ENCODE peak calls at places on chromosomes 16 and 17, in seven cellular contexts. A, R, N, X, T, Z and C are unnamed samples.

GRCh38 chr17:62062936-62063335 is 2.1 kb downstream of the MED13 start:
- DNase-seq in A (no peak), R (no peak), N (no peak), X (no peak), T (no peak), Z (no peak), C (no peak)

GRCh38 chr17:44653954-44654353 is 2.3 kb upstream of the MEIOC start:
- DNase-seq in A (no peak), R (no peak), N (no peak), X (no peak), T (no peak), Z (no peak), C (no peak)

GRCh38 chr16:65618335-65618734 is 496.5 kb upstream of the CDH11 start:
- DNase-seq in A (no peak), R (no peak), N (no peak), X (no peak), T (no peak), Z (no peak), C (no peak)

GRCh38 chr17:39774043-39774442 is 36.3 kb downstream of the GRB7 start:
- DNase-seq in A (no peak), R (no peak), N (peak), X (no peak), T (no peak), Z (no peak), C (no peak)

GRCh38 chr17:65472602-65473001 is 88.8 kb downstream of the AXIN2 start:
- DNase-seq in A (no peak), R (no peak), N (no peak), X (no peak), T (no peak), Z (peak), C (no peak)

GRCh38 chr17:10022416-10022815 is 117.3 kb upstream of the RCVRN start:
- DNase-seq in A (peak), R (no peak), N (no peak), X (peak), T (no peak), Z (no peak), C (no peak)

GRCh38 chr17:41367426-41368075 is 2.1 kb downstream of the KRT33B start:
- DNase-seq in A (no peak), R (no peak), N (peak), X (no peak), T (no peak), Z (peak), C (no peak)

GRCh38 chr16:54325616-54326265 is 39.2 kb upstream of the IRX3 start:
- DNase-seq in A (no peak), R (no peak), N (no peak), X (no peak), T (no peak), Z (no peak), C (no peak)

GRCh38 chr17:17545031-17545820 is 46.3 kb downstream of the PEMT start:
- DNase-seq in A (no peak), R (no peak), N (no peak), X (no peak), T (no peak), Z (peak), C (no peak)

GRCh38 chr16:30838876-30839471 is 52.0 kb upstream of the ZNF629 start:
- DNase-seq in A (no peak), R (no peak), N (no peak), X (no peak), T (no peak), Z (no peak), C (no peak)

GRCh38 chr16:67666032-67666537 is 465 bp downstream of the ENKD1 start:
- DNase-seq in A (no peak), R (no peak), N (no peak), X (peak), T (peak), Z (no peak), C (no peak)

GRCh38 chr17:29593546-29594440 is 861 bp downstream of the ANKRD13B start:
- DNase-seq in A (no peak), R (no peak), N (no peak), X (peak), T (peak), Z (no peak), C (no peak)

GRCh38 chr17:18219016-18219415 is 6.4 kb upstream of the LLGL1 start:
- DNase-seq in A (no peak), R (no peak), N (no peak), X (no peak), T (no peak), Z (peak), C (no peak)

GRCh38 chr16:20910781-20911321 is 10.3 kb downstream of the LYRM1 start:
- DNase-seq in A (no peak), R (no peak), N (peak), X (no peak), T (no peak), Z (peak), C (no peak)

GRCh38 chr17:17120294-17120693 is 78.0 kb downstream of the MPRIP start:
- DNase-seq in A (no peak), R (no peak), N (no peak), X (no peak), T (no peak), Z (no peak), C (no peak)

GRCh38 chr16:67477960-67478554 is 2.9 kb downstream of the ATP6V0D1 start:
- DNase-seq in A (no peak), R (no peak), N (peak), X (no peak), T (no peak), Z (no peak), C (no peak)

GRCh38 chr17:80030730-80031410 is 4.8 kb downstream of the TBC1D16 start:
- DNase-seq in A (no peak), R (no peak), N (peak), X (no peak), T (no peak), Z (no peak), C (no peak)

GRCh38 chr17:37519241-37519985 is 29.7 kb downstream of the DUSP14 start:
- DNase-seq in A (no peak), R (no peak), N (no peak), X (no peak), T (no peak), Z (peak), C (no peak)

GRCh38 chr17:81840826-81841778 is 6.3 kb upstream of the PPP1R27 start:
- DNase-seq in A (no peak), R (no peak), N (peak), X (peak), T (no peak), Z (no peak), C (no peak)

GRCh38 chr16:4477966-4478365 is 1.8 kb downstream of the HMOX2 start:
- DNase-seq in A (no peak), R (no peak), N (peak), X (peak), T (no peak), Z (peak), C (no peak)

GRCh38 chr17:48307814-48308411 is 122.1 kb downstream of the SKAP1 start:
- DNase-seq in A (no peak), R (peak), N (peak), X (peak), T (peak), Z (peak), C (peak)

GRCh38 chr17:50062323-50063243 is 6.7 kb downstream of the ITGA3 start:
- DNase-seq in A (no peak), R (no peak), N (peak), X (no peak), T (no peak), Z (peak), C (no peak)

GRCh38 chr17:4263282-4264215 is at the start of gene ANKFY1:
- DNase-seq in A (peak), R (peak), N (peak), X (peak), T (peak), Z (peak), C (peak)
- TF ChIP-seq CTCF in A (peak), R (no peak), N (peak), X (peak), T (no peak), Z (peak), C (no peak)

DNA sequence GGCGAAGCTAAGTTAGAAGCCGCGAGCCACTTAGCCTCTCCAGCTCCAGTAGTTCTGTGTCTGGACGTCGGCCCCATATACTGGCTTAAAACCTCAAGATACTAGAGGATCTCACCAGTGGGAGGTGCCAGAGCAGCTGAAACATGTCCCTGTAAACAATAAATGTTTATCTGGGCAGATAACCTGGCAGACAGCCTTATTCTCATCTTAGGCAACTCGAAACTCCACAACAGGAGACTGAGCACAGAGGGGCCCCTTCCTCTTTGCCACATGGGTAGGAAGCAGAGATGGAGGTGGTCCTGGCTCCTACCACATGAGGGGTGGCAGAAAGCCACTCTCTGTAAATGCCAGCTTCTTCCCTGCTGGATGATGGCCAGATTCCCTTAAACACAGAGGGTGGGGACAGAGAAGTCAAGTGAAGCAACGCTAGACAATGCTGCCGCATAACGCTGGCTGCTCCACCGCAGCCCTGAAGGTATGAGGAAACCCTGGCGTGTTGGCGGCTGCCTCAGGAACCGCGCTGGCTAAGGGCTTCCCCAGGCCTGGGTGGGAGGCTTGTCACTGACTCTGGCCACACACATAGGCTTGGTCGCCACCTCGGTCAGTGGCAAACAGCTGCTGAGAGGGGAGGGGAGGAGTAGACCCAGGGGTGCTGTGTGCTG is 67.9 kb downstream of the HIC1 start:
- DNase-seq in A (peak), R (peak), N (peak), X (peak), T (peak), Z (no peak), C (no peak)
- TF ChIP-seq CTCF in A (no peak), R (peak), N (peak), X (no peak), T (no peak), Z (peak), C (no peak)

GRCh38 chr16:74650966-74651567 is 15.6 kb downstream of the RFWD3 start:
- DNase-seq in A (no peak), R (no peak), N (no peak), X (peak), T (no peak), Z (no peak), C (no peak)
- TF ChIP-seq CTCF in A (peak), R (no peak), N (peak), X (peak), T (peak), Z (peak), C (peak)

GRCh38 chr16:50627419-50627818 is 53.7 kb downstream of the SNX20 start:
- DNase-seq in A (no peak), R (peak), N (peak), X (peak), T (peak), Z (peak), C (no peak)
- TF ChIP-seq CTCF in A (no peak), R (peak), N (peak), X (peak), T (no peak), Z (peak), C (no peak)

GRCh38 chr16:28823719-28824547 is 1.1 kb downstream of the ATXN2L start:
- DNase-seq in A (peak), R (peak), N (peak), X (peak), T (peak), Z (peak), C (peak)
- TF ChIP-seq CTCF in A (peak), R (no peak), N (peak), X (peak), T (no peak), Z (peak), C (no peak)

GRCh38 chr17:68288804-68289203 is 2.1 kb downstream of the SLC16A6 start:
- DNase-seq in A (no peak), R (peak), N (no peak), X (peak), T (no peak), Z (no peak), C (no peak)
- TF ChIP-seq CTCF in A (no peak), R (no peak), N (no peak), X (peak), T (no peak), Z (peak), C (no peak)

GRCh38 chr16:83437036-83437435 is 370.7 kb upstream of the HSBP1 start:
- DNase-seq in A (no peak), R (no peak), N (no peak), X (no peak), T (no peak), Z (no peak), C (no peak)

GRCh38 chr16:83438326-83438725 is 369.5 kb upstream of the HSBP1 start:
- DNase-seq in A (no peak), R (no peak), N (no peak), X (no peak), T (no peak), Z (no peak), C (no peak)

GRCh38 chr16:83433201-83433600 is 374.6 kb upstream of the HSBP1 start:
- DNase-seq in A (no peak), R (no peak), N (no peak), X (no peak), T (no peak), Z (no peak), C (no peak)
- TF ChIP-seq CTCF in A (no peak), R (no peak), N (no peak), X (no peak), T (no peak), Z (no peak), C (no peak)

DNA sequence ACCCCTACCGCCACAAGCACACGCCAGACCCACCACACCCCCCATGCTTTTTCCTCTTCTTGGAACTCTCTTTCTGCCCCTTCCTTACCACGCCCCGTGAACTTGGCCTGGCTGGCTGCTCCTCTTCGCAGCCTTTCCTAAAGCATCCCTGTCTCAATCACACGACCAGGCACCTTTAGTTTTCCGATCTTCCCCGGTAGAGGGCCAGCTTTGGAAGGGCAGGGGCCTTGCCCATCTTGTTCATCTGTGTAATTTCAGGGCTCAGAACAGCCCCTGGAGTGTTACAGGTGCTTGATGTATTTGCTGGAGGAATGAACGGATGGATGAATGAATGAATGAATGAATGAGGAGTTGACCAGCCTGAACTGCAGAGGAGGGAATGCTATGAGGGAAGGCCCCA is 3.7 kb downstream of the SPPL2C start:
- DNase-seq in A (no peak), R (no peak), N (no peak), X (no peak), T (no peak), Z (no peak), C (no peak)
- TF ChIP-seq CTCF in A (no peak), R (no peak), N (no peak), X (no peak), T (no peak), Z (no peak), C (no peak)

DNA sequence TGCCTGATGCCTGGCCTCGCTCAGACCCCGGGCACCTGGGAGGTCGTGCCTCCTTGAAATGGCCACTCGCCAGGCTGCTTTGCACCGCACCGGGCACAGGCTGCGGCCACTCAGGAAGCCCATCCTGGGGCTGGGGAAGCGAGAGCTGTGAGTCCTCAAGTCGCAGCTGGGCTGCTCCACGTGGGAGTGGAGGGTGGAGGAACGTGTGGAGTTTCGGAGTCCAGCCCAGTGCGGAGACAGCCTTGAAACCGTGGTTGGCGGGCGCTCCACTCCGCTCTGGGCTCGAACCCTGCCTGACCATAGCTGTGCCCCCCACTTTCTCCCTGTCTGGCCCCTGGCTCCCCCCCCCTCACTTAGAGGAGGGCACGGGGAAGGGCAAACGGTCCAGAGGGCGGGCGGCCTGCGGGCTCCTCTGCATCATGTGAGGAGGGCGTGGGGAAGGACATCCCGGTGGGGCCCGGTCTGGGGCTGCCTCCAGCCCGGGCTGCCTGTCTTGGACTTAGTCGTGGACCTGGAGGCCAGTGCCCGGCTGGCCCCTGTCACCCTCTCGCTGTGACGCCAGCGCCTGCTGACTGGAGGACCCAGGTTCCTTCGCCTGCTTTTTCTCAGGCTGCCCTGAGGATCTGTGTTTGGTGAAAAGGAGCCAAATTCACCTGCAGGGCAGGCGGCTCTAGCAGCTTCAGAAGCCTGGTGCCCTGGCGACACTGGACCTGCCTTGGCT is 2.5 kb downstream of the UBE2I start:
- DNase-seq in A (no peak), R (no peak), N (no peak), X (no peak), T (no peak), Z (no peak), C (no peak)
- TF ChIP-seq CTCF in A (no peak), R (no peak), N (no peak), X (no peak), T (no peak), Z (no peak), C (no peak)